ENCODE peak calls at places on chromosomes 5 and 9, in seven cellular contexts. D, M, P, X, E, C and A are unnamed samples.

GRCh38 chr5:1299511-1299850 is 4.6 kb upstream of the TERT start:
- DNase-seq in X (no peak), P (no peak), D (no peak), C (no peak), M (no peak), E (no peak), A (peak)

GRCh38 chr5:143896471-143896870 is 84.5 kb downstream of the HMHB1 start:
- DNase-seq in D (no peak), X (no peak), E (no peak), M (no peak), P (no peak), C (no peak), A (no peak)

GRCh38 chr9:36399980-36400331 is at the start of gene RNF38:
- DNase-seq in E (no peak), D (no peak), X (no peak), M (no peak), C (no peak), P (no peak), A (no peak)

GRCh38 chr9:36818242-36818938 is 215.7 kb downstream of the PAX5 start:
- DNase-seq in C (no peak), D (peak), E (no peak), X (peak), P (no peak), M (no peak), A (no peak)

GRCh38 chr5:40046792-40047191 is 622.0 kb upstream of the DAB2 start:
- DNase-seq in E (no peak), M (no peak), X (no peak), D (no peak), C (peak), P (peak), A (no peak)

GRCh38 chr9:115127191-115127817 is 9.3 kb upstream of the TNC start:
- DNase-seq in E (no peak), X (no peak), C (peak), P (peak), M (peak), D (no peak), A (no peak)

GRCh38 chr5:106202035-106202434 is 1468.7 kb downstream of the EFNA5 start:
- DNase-seq in E (no peak), M (no peak), X (no peak), D (no peak), P (no peak), C (no peak), A (no peak)

GRCh38 chr9:117555964-117556629 is 141.2 kb upstream of the ASTN2 start:
- DNase-seq in E (no peak), C (peak), P (peak), X (peak), M (no peak), D (peak), A (no peak)

GRCh38 chr5:35136386-35136785 is 88.6 kb upstream of the AGXT2 start:
- DNase-seq in C (peak), E (no peak), M (peak), P (peak), X (no peak), D (no peak), A (no peak)

GRCh38 chr9:136016882-136017812 is 56.0 kb upstream of the UBAC1 start:
- DNase-seq in M (no peak), P (no peak), C (no peak), E (no peak), D (peak), X (peak), A (no peak)

DNA sequence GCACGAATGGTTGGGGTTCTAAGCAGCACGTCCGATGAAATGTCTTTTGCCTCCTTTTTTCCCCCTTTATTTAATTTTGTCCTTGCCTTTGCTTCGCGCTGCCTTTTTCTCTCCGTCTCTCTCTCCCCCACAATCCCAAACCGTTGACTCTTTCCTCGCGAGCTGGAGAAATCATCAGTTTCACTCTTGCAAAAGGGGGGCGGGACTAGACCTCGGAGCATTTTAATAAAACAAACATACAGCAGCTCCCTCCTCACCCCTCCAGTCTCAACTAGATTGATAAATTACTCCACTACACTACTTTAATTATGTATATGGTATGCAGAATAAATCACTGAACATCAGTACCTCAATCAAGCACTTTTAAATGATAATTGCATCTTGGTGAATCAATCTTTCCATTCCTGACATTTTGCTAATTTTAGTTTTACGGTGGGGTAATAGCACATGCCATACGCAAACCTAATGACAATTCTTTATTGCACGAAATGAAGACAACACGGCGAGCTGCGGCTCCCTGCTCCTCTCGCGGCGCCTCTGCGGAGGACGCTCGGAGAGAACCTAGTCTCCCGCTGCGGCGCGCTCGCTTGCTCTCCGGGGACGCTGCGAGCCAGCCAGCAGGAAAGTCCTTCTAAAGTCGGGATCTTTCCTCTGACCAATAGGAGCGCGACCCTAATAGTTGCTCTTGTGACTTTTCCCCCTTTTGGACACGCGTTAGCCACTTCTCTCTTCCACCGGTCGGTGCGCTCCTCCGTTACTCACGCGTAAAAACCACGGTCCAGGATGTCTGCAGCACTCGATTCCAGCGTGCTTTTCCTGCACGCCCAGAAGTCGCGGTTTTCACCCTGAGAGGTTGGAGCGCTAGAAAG is 816 bp upstream of the MEF2C start:
- DNase-seq in M (peak), X (peak), P (no peak), C (peak), E (peak), D (peak), A (peak)
- TF ChIP-seq CTCF in M (no peak), X (no peak), P (no peak), C (no peak), E (no peak), D (no peak), A (no peak)

GRCh38 chr5:172832383-172833315 is 1.4 kb upstream of the ERGIC1 start:
- DNase-seq in M (no peak), X (no peak), E (no peak), D (no peak), C (no peak), P (peak), A (no peak)

GRCh38 chr5:172833691-172834569 is at the start of gene ERGIC1:
- DNase-seq in M (no peak), D (peak), C (peak), P (peak), E (peak), X (peak), A (peak)

GRCh38 chr5:172835246-172836030 is 1.4 kb downstream of the ERGIC1 start:
- DNase-seq in C (no peak), E (no peak), P (no peak), X (no peak), M (no peak), D (peak), A (no peak)

GRCh38 chr5:172833372-172833690 is 720 bp upstream of the ERGIC1 start:
- DNase-seq in C (no peak), X (no peak), P (no peak), M (no peak), E (no peak), D (no peak), A (no peak)

DNA sequence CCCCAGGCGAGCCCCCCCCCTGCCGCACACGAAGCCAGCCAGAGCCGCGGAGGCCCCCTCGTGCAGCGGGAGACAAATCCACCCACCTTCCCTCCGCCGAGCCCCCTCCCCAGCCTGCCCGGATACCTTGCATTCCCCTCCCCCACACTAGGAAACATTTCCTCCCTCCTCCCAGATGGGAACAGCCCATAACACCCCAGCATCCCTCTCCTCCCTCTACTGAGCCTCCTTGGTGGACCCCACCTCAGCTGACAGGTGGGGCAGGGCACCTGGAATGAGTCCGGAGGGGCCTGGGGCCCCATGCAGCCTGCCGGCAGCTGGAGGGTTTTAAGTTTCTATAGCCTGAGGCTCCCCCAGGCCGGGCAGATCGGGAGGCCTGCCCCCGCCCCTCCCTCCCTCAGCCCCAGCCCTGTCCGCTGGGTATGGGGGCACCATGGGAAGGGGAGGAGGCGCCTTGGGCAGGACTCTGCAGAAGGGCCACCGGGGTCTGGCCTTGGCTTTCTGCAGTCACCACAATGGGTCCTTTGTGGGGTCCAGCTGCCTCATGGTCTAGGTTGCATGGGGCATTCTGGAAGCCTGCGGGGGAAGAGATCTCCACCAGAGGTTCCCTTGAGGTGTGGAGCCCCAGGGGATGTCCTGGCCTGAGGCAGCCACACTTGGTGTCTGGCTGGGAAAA is 657 bp downstream of the ERGIC1 start:
- DNase-seq in M (no peak), C (no peak), X (no peak), P (no peak), E (no peak), D (peak), A (peak)
- TF ChIP-seq CTCF in M (no peak), C (no peak), X (no peak), P (no peak), E (no peak), D (no peak), A (no peak)

GRCh38 chr9:137542486-137542885 is 7.7 kb downstream of the PNPLA7 start:
- DNase-seq in P (no peak), M (no peak), C (no peak), D (no peak), E (no peak), X (no peak), A (no peak)
- TF ChIP-seq CTCF in P (no peak), M (no peak), C (no peak), D (no peak), E (no peak), X (no peak), A (no peak)

GRCh38 chr5:81767938-81768337 is 17.0 kb upstream of the SSBP2 start:
- DNase-seq in P (no peak), M (no peak), E (no peak), C (no peak), X (no peak), D (no peak), A (no peak)
- TF ChIP-seq CTCF in P (no peak), M (no peak), E (no peak), C (no peak), X (no peak), D (no peak), A (no peak)

GRCh38 chr5:127833999-127834953 is 131.1 kb downstream of the CCDC192 start:
- DNase-seq in C (peak), D (no peak), M (no peak), E (no peak), X (no peak), P (no peak), A (no peak)
- TF ChIP-seq CTCF in C (no peak), D (no peak), M (no peak), E (no peak), X (no peak), P (no peak), A (no peak)

DNA sequence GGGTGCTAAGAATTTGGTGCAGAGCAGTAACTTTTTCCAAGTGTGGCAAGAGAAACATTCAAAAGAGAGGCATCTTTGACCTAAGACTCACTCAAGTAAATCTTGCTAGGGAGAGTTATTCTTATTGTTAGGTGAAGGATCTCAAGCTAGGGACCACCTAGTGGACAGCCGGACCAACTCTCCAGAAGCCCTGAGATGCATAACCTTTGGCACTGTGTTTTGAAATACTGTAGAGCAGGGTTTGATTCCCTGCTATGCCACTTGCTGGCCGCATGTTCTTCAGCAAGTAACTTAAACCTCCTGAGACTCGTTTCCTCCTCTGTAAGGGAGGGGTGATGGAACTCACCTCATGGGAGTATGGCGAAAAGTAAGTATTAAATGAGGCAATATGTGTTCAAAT is 336.1 kb upstream of the ADAMTSL1 start:
- DNase-seq in D (no peak), C (no peak), E (no peak), M (no peak), P (no peak), X (no peak), A (no peak)
- TF ChIP-seq CTCF in D (peak), C (no peak), E (no peak), M (no peak), P (no peak), X (no peak), A (no peak)

DNA sequence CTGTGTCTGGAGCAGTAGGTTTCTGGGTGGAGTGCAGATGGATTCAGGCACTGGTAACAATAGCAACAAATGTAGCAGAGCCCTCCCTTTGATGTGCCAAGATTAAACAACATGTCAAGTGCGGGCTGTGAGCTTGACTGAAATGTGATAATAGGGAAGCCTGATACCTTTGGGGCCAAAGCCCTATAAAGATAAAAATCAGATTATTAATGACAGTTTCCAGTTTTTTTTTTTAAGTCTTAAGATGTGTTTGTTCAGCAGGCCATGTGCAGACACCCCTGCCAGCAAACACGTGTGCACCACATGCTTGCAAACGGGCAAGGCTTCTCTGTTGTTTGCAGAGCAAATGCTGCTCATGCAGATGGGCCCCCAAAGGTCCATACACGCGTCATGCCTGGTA is 193.2 kb downstream of the GADD45G start:
- DNase-seq in P (no peak), E (no peak), D (no peak), X (no peak), M (no peak), C (no peak), A (no peak)
- TF ChIP-seq CTCF in P (no peak), E (no peak), D (no peak), X (no peak), M (no peak), C (no peak), A (no peak)

GRCh38 chr5:14945021-14945420 is 73.4 kb upstream of the ANKH start:
- DNase-seq in M (no peak), C (peak), X (no peak), P (no peak), D (no peak), E (no peak), A (no peak)

GRCh38 chr5:14948341-14948830 is 76.8 kb upstream of the ANKH start:
- DNase-seq in M (no peak), D (no peak), X (no peak), E (no peak), C (no peak), P (no peak), A (no peak)

GRCh38 chr5:14945450-14945849 is 73.9 kb upstream of the ANKH start:
- DNase-seq in P (no peak), E (no peak), C (peak), X (no peak), D (no peak), M (no peak), A (no peak)

GRCh38 chr5:14942212-14942611 is 70.6 kb upstream of the ANKH start:
- DNase-seq in C (no peak), P (no peak), D (no peak), E (no peak), X (no peak), M (no peak), A (no peak)

GRCh38 chr5:14946813-14947640 is 75.4 kb upstream of the ANKH start:
- DNase-seq in C (peak), E (peak), X (no peak), P (peak), M (no peak), D (no peak), A (no peak)
- TF ChIP-seq CTCF in C (peak), E (peak), X (peak), P (peak), M (peak), D (peak), A (peak)

DNA sequence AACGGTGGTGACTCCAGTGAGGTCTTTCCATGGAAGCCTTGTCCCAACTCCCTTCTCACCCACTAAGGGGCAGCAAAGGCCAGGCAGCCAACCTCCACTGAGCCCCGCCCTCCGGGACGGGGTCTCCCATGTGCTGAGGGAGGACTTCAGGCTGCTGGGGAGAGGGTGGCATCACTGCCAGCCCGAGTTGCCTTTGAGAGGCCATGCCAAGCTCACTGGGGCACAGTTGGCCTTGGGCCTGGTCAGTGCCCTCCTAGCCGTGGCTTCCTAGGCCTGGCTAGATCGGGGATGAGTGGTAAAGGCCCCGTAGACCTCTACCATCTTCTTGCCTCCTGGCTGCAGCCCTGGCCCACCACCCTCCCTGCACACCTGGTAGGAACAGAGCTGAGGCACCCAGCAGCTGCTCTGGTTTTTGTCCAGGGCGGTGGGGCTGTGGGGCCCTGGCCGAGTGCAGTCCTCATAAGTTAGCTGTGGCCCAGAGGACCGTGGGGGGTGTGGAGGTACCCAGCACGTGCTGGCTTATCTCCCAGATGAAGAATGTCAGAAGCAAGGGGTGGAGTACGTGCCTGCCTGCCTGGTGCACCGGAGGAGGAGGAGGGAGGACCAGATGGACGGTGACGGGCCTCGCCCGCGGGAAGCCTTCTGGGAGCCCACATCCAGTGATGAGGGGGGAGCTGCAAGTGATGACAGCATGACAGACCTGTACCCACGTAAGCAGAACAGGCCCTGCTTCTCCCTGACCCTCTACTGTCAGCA is 3.2 kb downstream of the SURF2 start:
- DNase-seq in D (peak), X (no peak), P (peak), M (no peak), C (no peak), E (no peak), A (peak)
- TF ChIP-seq CTCF in D (peak), X (peak), P (no peak), M (peak), C (peak), E (peak), A (no peak)